ENCODE peak calls at places on chromosomes 13 and 19, in five cellular contexts. One of them, this sample, is unnamed.

GRCh38 chr13:94599877-94600276 is 1.8 kb upstream of the GPR180 start:
- DNase-seq in stimulated activated CD8-positive, alpha-beta memory T cell treated with anti-CD3 and anti-CD28 coated beads, Interleukin-2, amount 100 ng/mL, for 48 hours: no peak
- DNase-seq in HFFc6: no peak
- DNase-seq in GM10248: no peak
- DNase-seq in cardiac muscle cell: no peak
- DNase-seq in this sample: no peak

GRCh38 chr19:10830941-10831779 is 4.9 kb downstream of the TMED1 start:
- DNase-seq in stimulated activated CD8-positive, alpha-beta memory T cell treated with anti-CD3 and anti-CD28 coated beads, Interleukin-2, amount 100 ng/mL, for 48 hours: no peak
- DNase-seq in HFFc6: no peak
- DNase-seq in GM10248: no peak
- DNase-seq in cardiac muscle cell: no peak
- DNase-seq in this sample: no peak

GRCh38 chr13:80276371-80277289 is 64.3 kb downstream of the SPRY2 start:
- DNase-seq in stimulated activated CD8-positive, alpha-beta memory T cell treated with anti-CD3 and anti-CD28 coated beads, Interleukin-2, amount 100 ng/mL, for 48 hours: no peak
- DNase-seq in HFFc6: peak; percentile 64
- DNase-seq in GM10248: no peak
- DNase-seq in cardiac muscle cell: peak; percentile 33
- DNase-seq in this sample: no peak

GRCh38 chr13:101127741-101128353 is 288.5 kb downstream of the NALCN start:
- DNase-seq in stimulated activated CD8-positive, alpha-beta memory T cell treated with anti-CD3 and anti-CD28 coated beads, Interleukin-2, amount 100 ng/mL, for 48 hours: no peak
- DNase-seq in HFFc6: peak; percentile 37
- DNase-seq in GM10248: peak; percentile 54
- DNase-seq in cardiac muscle cell: peak; percentile 62
- DNase-seq in this sample: no peak

GRCh38 chr19:1270168-1270853 is 1.2 kb downstream of the CIRBP start:
- DNase-seq in stimulated activated CD8-positive, alpha-beta memory T cell treated with anti-CD3 and anti-CD28 coated beads, Interleukin-2, amount 100 ng/mL, for 48 hours: no peak
- DNase-seq in HFFc6: no peak
- DNase-seq in GM10248: no peak
- DNase-seq in cardiac muscle cell: no peak
- DNase-seq in this sample: no peak

GRCh38 chr13:33235564-33235963 is 50.0 kb downstream of the STARD13 start:
- DNase-seq in stimulated activated CD8-positive, alpha-beta memory T cell treated with anti-CD3 and anti-CD28 coated beads, Interleukin-2, amount 100 ng/mL, for 48 hours: no peak
- DNase-seq in HFFc6: no peak
- DNase-seq in GM10248: no peak
- DNase-seq in cardiac muscle cell: no peak
- DNase-seq in this sample: no peak

GRCh38 chr13:114304346-114305034 is 9.8 kb upstream of the CHAMP1 start:
- DNase-seq in stimulated activated CD8-positive, alpha-beta memory T cell treated with anti-CD3 and anti-CD28 coated beads, Interleukin-2, amount 100 ng/mL, for 48 hours: no peak
- DNase-seq in HFFc6: no peak
- DNase-seq in GM10248: no peak
- DNase-seq in cardiac muscle cell: no peak
- DNase-seq in this sample: no peak

GRCh38 chr13:21849323-21849722 is 178.4 kb downstream of the FGF9 start:
- DNase-seq in stimulated activated CD8-positive, alpha-beta memory T cell treated with anti-CD3 and anti-CD28 coated beads, Interleukin-2, amount 100 ng/mL, for 48 hours: no peak
- DNase-seq in HFFc6: no peak
- DNase-seq in GM10248: peak; percentile 44
- DNase-seq in cardiac muscle cell: peak; percentile 6
- DNase-seq in this sample: peak; percentile 4

GRCh38 chr13:34247596-34247995 is 429.6 kb downstream of the RFC3 start:
- DNase-seq in stimulated activated CD8-positive, alpha-beta memory T cell treated with anti-CD3 and anti-CD28 coated beads, Interleukin-2, amount 100 ng/mL, for 48 hours: no peak
- DNase-seq in HFFc6: no peak
- DNase-seq in GM10248: no peak
- DNase-seq in cardiac muscle cell: no peak
- DNase-seq in this sample: no peak

GRCh38 chr13:20924758-20925394 is 22.3 kb upstream of the XPO4 start:
- DNase-seq in stimulated activated CD8-positive, alpha-beta memory T cell treated with anti-CD3 and anti-CD28 coated beads, Interleukin-2, amount 100 ng/mL, for 48 hours: peak; percentile 60
- DNase-seq in HFFc6: peak; percentile 64
- DNase-seq in GM10248: peak; percentile 56
- DNase-seq in cardiac muscle cell: peak; percentile 91
- DNase-seq in this sample: peak; percentile 71

GRCh38 chr13:50612717-50613116 is 230.8 kb downstream of the DLEU7 start:
- DNase-seq in stimulated activated CD8-positive, alpha-beta memory T cell treated with anti-CD3 and anti-CD28 coated beads, Interleukin-2, amount 100 ng/mL, for 48 hours: no peak
- DNase-seq in HFFc6: no peak
- DNase-seq in GM10248: no peak
- DNase-seq in cardiac muscle cell: no peak
- DNase-seq in this sample: no peak

GRCh38 chr19:4952945-4953344 is 16.0 kb upstream of the KDM4B start:
- DNase-seq in stimulated activated CD8-positive, alpha-beta memory T cell treated with anti-CD3 and anti-CD28 coated beads, Interleukin-2, amount 100 ng/mL, for 48 hours: no peak
- DNase-seq in HFFc6: no peak
- DNase-seq in GM10248: no peak
- DNase-seq in cardiac muscle cell: no peak
- DNase-seq in this sample: no peak

GRCh38 chr13:42071667-42072419 is 23.4 kb downstream of the DGKH start:
- DNase-seq in stimulated activated CD8-positive, alpha-beta memory T cell treated with anti-CD3 and anti-CD28 coated beads, Interleukin-2, amount 100 ng/mL, for 48 hours: no peak
- DNase-seq in HFFc6: no peak
- DNase-seq in GM10248: no peak
- DNase-seq in cardiac muscle cell: peak; percentile 66
- DNase-seq in this sample: no peak

GRCh38 chr13:63209330-63210017 is 1793.8 kb upstream of the PCDH20 start:
- DNase-seq in stimulated activated CD8-positive, alpha-beta memory T cell treated with anti-CD3 and anti-CD28 coated beads, Interleukin-2, amount 100 ng/mL, for 48 hours: no peak
- DNase-seq in HFFc6: no peak
- DNase-seq in GM10248: no peak
- DNase-seq in cardiac muscle cell: no peak
- DNase-seq in this sample: no peak

GRCh38 chr13:75305057-75305456 is 176.9 kb downstream of the TBC1D4 start:
- DNase-seq in stimulated activated CD8-positive, alpha-beta memory T cell treated with anti-CD3 and anti-CD28 coated beads, Interleukin-2, amount 100 ng/mL, for 48 hours: no peak
- DNase-seq in HFFc6: no peak
- DNase-seq in GM10248: no peak
- DNase-seq in cardiac muscle cell: peak; percentile 59
- DNase-seq in this sample: no peak

GRCh38 chr19:29872224-29872731 is 60.5 kb downstream of the CCNE1 start:
- DNase-seq in stimulated activated CD8-positive, alpha-beta memory T cell treated with anti-CD3 and anti-CD28 coated beads, Interleukin-2, amount 100 ng/mL, for 48 hours: no peak
- DNase-seq in HFFc6: no peak
- DNase-seq in GM10248: no peak
- DNase-seq in cardiac muscle cell: peak; percentile 47
- DNase-seq in this sample: no peak

GRCh38 chr19:54002495-54003315 is 11.3 kb downstream of the CACNG6 start:
- DNase-seq in stimulated activated CD8-positive, alpha-beta memory T cell treated with anti-CD3 and anti-CD28 coated beads, Interleukin-2, amount 100 ng/mL, for 48 hours: no peak
- DNase-seq in HFFc6: no peak
- DNase-seq in GM10248: no peak
- DNase-seq in cardiac muscle cell: no peak
- DNase-seq in this sample: no peak

GRCh38 chr19:29936409-29936808 is 5.6 kb upstream of the URI1 start:
- DNase-seq in stimulated activated CD8-positive, alpha-beta memory T cell treated with anti-CD3 and anti-CD28 coated beads, Interleukin-2, amount 100 ng/mL, for 48 hours: no peak
- DNase-seq in HFFc6: no peak
- DNase-seq in GM10248: no peak
- DNase-seq in cardiac muscle cell: no peak
- DNase-seq in this sample: no peak

GRCh38 chr13:98173431-98173921 is 3.6 kb downstream of the RNF113B start:
- DNase-seq in stimulated activated CD8-positive, alpha-beta memory T cell treated with anti-CD3 and anti-CD28 coated beads, Interleukin-2, amount 100 ng/mL, for 48 hours: no peak
- DNase-seq in HFFc6: peak; percentile 97
- DNase-seq in GM10248: no peak
- DNase-seq in cardiac muscle cell: peak; percentile 85
- DNase-seq in this sample: no peak

GRCh38 chr13:89688908-89689307 is 1658.6 kb upstream of the MIR17HG start:
- DNase-seq in stimulated activated CD8-positive, alpha-beta memory T cell treated with anti-CD3 and anti-CD28 coated beads, Interleukin-2, amount 100 ng/mL, for 48 hours: no peak
- DNase-seq in HFFc6: no peak
- DNase-seq in GM10248: no peak
- DNase-seq in cardiac muscle cell: peak; percentile 29
- DNase-seq in this sample: no peak

GRCh38 chr13:93039131-93039530 is 187.5 kb upstream of the GPC6 start:
- DNase-seq in stimulated activated CD8-positive, alpha-beta memory T cell treated with anti-CD3 and anti-CD28 coated beads, Interleukin-2, amount 100 ng/mL, for 48 hours: no peak
- DNase-seq in HFFc6: no peak
- DNase-seq in GM10248: no peak
- DNase-seq in cardiac muscle cell: peak; percentile 42
- DNase-seq in this sample: no peak

GRCh38 chr19:11414544-11414943 is 4.6 kb downstream of the RGL3 start:
- DNase-seq in stimulated activated CD8-positive, alpha-beta memory T cell treated with anti-CD3 and anti-CD28 coated beads, Interleukin-2, amount 100 ng/mL, for 48 hours: no peak
- DNase-seq in HFFc6: no peak
- DNase-seq in GM10248: no peak
- DNase-seq in cardiac muscle cell: no peak
- DNase-seq in this sample: no peak

GRCh38 chr19:17949956-17950309 is 17.0 kb upstream of the KCNN1 start:
- DNase-seq in stimulated activated CD8-positive, alpha-beta memory T cell treated with anti-CD3 and anti-CD28 coated beads, Interleukin-2, amount 100 ng/mL, for 48 hours: no peak
- DNase-seq in HFFc6: no peak
- DNase-seq in GM10248: no peak
- DNase-seq in cardiac muscle cell: no peak
- DNase-seq in this sample: no peak

GRCh38 chr13:86932935-86933334 is 738.2 kb upstream of the SLITRK5 start:
- DNase-seq in stimulated activated CD8-positive, alpha-beta memory T cell treated with anti-CD3 and anti-CD28 coated beads, Interleukin-2, amount 100 ng/mL, for 48 hours: no peak
- DNase-seq in HFFc6: no peak
- DNase-seq in GM10248: no peak
- DNase-seq in cardiac muscle cell: peak; percentile 2
- DNase-seq in this sample: no peak

GRCh38 chr13:77494226-77494625 is 41.3 kb upstream of the SCEL start:
- DNase-seq in stimulated activated CD8-positive, alpha-beta memory T cell treated with anti-CD3 and anti-CD28 coated beads, Interleukin-2, amount 100 ng/mL, for 48 hours: no peak
- DNase-seq in HFFc6: no peak
- DNase-seq in GM10248: no peak
- DNase-seq in cardiac muscle cell: no peak
- DNase-seq in this sample: no peak

GRCh38 chr19:280541-281007 is 10.6 kb downstream of the PLPP2 start:
- DNase-seq in stimulated activated CD8-positive, alpha-beta memory T cell treated with anti-CD3 and anti-CD28 coated beads, Interleukin-2, amount 100 ng/mL, for 48 hours: no peak
- DNase-seq in HFFc6: no peak
- DNase-seq in GM10248: no peak
- DNase-seq in cardiac muscle cell: no peak
- DNase-seq in this sample: no peak

GRCh38 chr13:52084971-52085370 is 43.9 kb downstream of the NEK5 start:
- DNase-seq in stimulated activated CD8-positive, alpha-beta memory T cell treated with anti-CD3 and anti-CD28 coated beads, Interleukin-2, amount 100 ng/mL, for 48 hours: no peak
- DNase-seq in HFFc6: no peak
- DNase-seq in GM10248: no peak
- DNase-seq in cardiac muscle cell: no peak
- DNase-seq in this sample: no peak

GRCh38 chr19:14349426-14349825 is 31.8 kb upstream of the ADGRE5 start:
- DNase-seq in stimulated activated CD8-positive, alpha-beta memory T cell treated with anti-CD3 and anti-CD28 coated beads, Interleukin-2, amount 100 ng/mL, for 48 hours: no peak
- DNase-seq in HFFc6: no peak
- DNase-seq in GM10248: no peak
- DNase-seq in cardiac muscle cell: no peak
- DNase-seq in this sample: no peak

GRCh38 chr19:39297931-39298634 is 1.9 kb downstream of the IFNL1 start:
- DNase-seq in stimulated activated CD8-positive, alpha-beta memory T cell treated with anti-CD3 and anti-CD28 coated beads, Interleukin-2, amount 100 ng/mL, for 48 hours: peak; percentile 61
- DNase-seq in HFFc6: no peak
- DNase-seq in GM10248: no peak
- DNase-seq in cardiac muscle cell: no peak
- DNase-seq in this sample: peak; percentile 31

GRCh38 chr13:113724780-113725315 is 34.2 kb upstream of the TMEM255B start:
- DNase-seq in stimulated activated CD8-positive, alpha-beta memory T cell treated with anti-CD3 and anti-CD28 coated beads, Interleukin-2, amount 100 ng/mL, for 48 hours: peak; percentile 72
- DNase-seq in HFFc6: peak; percentile 10
- DNase-seq in GM10248: peak; percentile 83
- DNase-seq in cardiac muscle cell: peak; percentile 69
- DNase-seq in this sample: peak; percentile 86

GRCh38 chr19:1267441-1268391 is 1.4 kb upstream of the CIRBP start:
- DNase-seq in stimulated activated CD8-positive, alpha-beta memory T cell treated with anti-CD3 and anti-CD28 coated beads, Interleukin-2, amount 100 ng/mL, for 48 hours: no peak
- DNase-seq in HFFc6: peak; percentile 25
- DNase-seq in GM10248: no peak
- DNase-seq in cardiac muscle cell: no peak
- DNase-seq in this sample: peak; percentile 39

This sample was measured in effector CD4-positive, alpha-beta T cell.